ENCODE peak calls at places on chromosomes 12 and 14, in ten cellular contexts. M is GDM1; C is RCC 7860; Q is endothelial cell; P is psoas muscle; G is neural crest cell; Z is left ventricle myocardium superior; R is activated CD4-positive, alpha-beta T cell treated with anti-CD3 and anti-CD28 coated beads, Interleukin-2, amount 50 U/mL, for 4 hours; E is HCEC 1CT; T is MG63. Y is an unnamed sample.

GRCh38 chr12:27667540-27667939 is 28.7 kb upstream of the REP15 start:
- DNase-seq in Z (no peak), T (peak; percentile 51), R (no peak), C (peak; percentile 57), Q (no peak), M (no peak), E (peak; percentile 37), G (no peak), P (peak; percentile 79), Y (peak; percentile 71)

GRCh38 chr12:109302358-109302757 is 6.7 kb downstream of the FOXN4 start:
- DNase-seq in Z (no peak), R (no peak), Q (no peak), E (no peak), M (no peak), C (no peak), T (no peak), P (no peak), G (no peak), Y (no peak)

GRCh38 chr12:27332407-27333310 is at the start of gene BMAL2:
- DNase-seq in E (peak; percentile 47), P (peak; percentile 52), Z (peak; percentile 67), Q (peak; percentile 65), T (peak; percentile 77), G (peak; percentile 58), C (peak; percentile 54), R (peak; percentile 9), M (peak; percentile 49), Y (peak; percentile 46)

GRCh38 chr12:121026274-121027045 is 10.2 kb upstream of the C12orf43 start:
- DNase-seq in C (no peak), Z (no peak), M (no peak), Q (no peak), R (no peak), T (no peak), E (no peak), P (no peak), G (no peak), Y (no peak)

GRCh38 chr14:101947577-101947903 is 16.8 kb upstream of the DYNC1H1 start:
- DNase-seq in Q (no peak), M (no peak), C (no peak), Z (no peak), P (peak; percentile 67), T (no peak), R (no peak), G (no peak), E (no peak), Y (no peak)

GRCh38 chr14:60753264-60754126 is 18.9 kb downstream of the MNAT1 start:
- DNase-seq in T (no peak), P (no peak), G (no peak), C (no peak), R (peak; percentile 18), Z (no peak), M (peak; percentile 70), E (no peak), Q (no peak), Y (peak; percentile 47)

GRCh38 chr12:86233126-86233525 is 23.1 kb downstream of the MGAT4C start:
- DNase-seq in C (no peak), Q (no peak), M (no peak), R (no peak), Z (no peak), T (no peak), E (peak; percentile 48), G (no peak), P (no peak), Y (peak; percentile 18)

GRCh38 chr12:27966870-27967269 is 5.7 kb downstream of the PTHLH start:
- DNase-seq in Z (no peak), C (peak; percentile 99), T (peak; percentile 26), G (no peak), R (no peak), E (peak; percentile 97), Q (no peak), P (no peak), M (no peak), Y (peak; percentile 97)

GRCh38 chr12:104022816-104023215 is 27.2 kb downstream of the GLT8D2 start:
- DNase-seq in G (no peak), P (no peak), Q (no peak), Z (no peak), R (no peak), M (no peak), E (no peak), C (no peak), T (no peak), Y (no peak)

GRCh38 chr12:123223241-123223668 is 9.7 kb downstream of the MPHOSPH9 start:
- DNase-seq in E (no peak), R (peak; percentile 38), Z (no peak), M (peak; percentile 13), C (no peak), T (no peak), G (no peak), P (no peak), Q (no peak), Y (no peak)

GRCh38 chr12:122166422-122167327 is 7.3 kb downstream of the IL31 start:
- DNase-seq in G (no peak), P (no peak), C (no peak), M (no peak), T (no peak), E (no peak), R (no peak), Z (no peak), Q (no peak), Y (no peak)

GRCh38 chr14:103343164-103343879 is 9.3 kb downstream of the EIF5 start:
- DNase-seq in T (no peak), C (no peak), P (no peak), M (no peak), E (no peak), G (no peak), R (no peak), Q (no peak), Z (no peak), Y (no peak)

GRCh38 chr14:104549536-104550339 is 29.8 kb upstream of the C14orf180 start:
- DNase-seq in R (no peak), M (no peak), Z (no peak), T (no peak), P (no peak), G (no peak), Q (no peak), C (no peak), E (no peak), Y (no peak)

GRCh38 chr12:46386360-46386867 is 13.8 kb upstream of the SLC38A2 start:
- DNase-seq in M (no peak), P (no peak), G (no peak), R (no peak), C (peak; percentile 81), T (no peak), E (peak; percentile 98), Z (no peak), Q (no peak), Y (peak; percentile 89)

GRCh38 chr14:61280526-61281185 is 482 bp downstream of the TMEM30B start:
- DNase-seq in M (no peak), C (no peak), R (peak; percentile 77), Q (peak; percentile 76), T (no peak), Z (peak; percentile 78), G (peak; percentile 39), P (peak; percentile 89), E (no peak), Y (no peak)

GRCh38 chr14:88499225-88499624 is 55.6 kb downstream of the PTPN21 start:
- DNase-seq in M (no peak), T (no peak), G (no peak), E (no peak), R (no peak), Q (no peak), C (no peak), P (no peak), Z (no peak), Y (no peak)

GRCh38 chr12:25480145-25480544 is 72.9 kb downstream of the LMNTD1 start:
- DNase-seq in Z (no peak), G (no peak), E (no peak), R (no peak), M (no peak), C (no peak), Q (no peak), P (no peak), T (no peak), Y (no peak)

GRCh38 chr14:50123062-50123461 is 6.7 kb upstream of the VCPKMT start:
- DNase-seq in C (no peak), G (no peak), R (no peak), T (no peak), P (no peak), M (no peak), Z (no peak), E (no peak), Q (no peak), Y (no peak)

GRCh38 chr12:56188786-56189335 is 422 bp downstream of the SMARCC2 start:
- DNase-seq in G (no peak), R (no peak), Z (no peak), T (no peak), Q (peak; percentile 46), P (no peak), M (no peak), E (no peak), C (no peak), Y (no peak)